ENCODE peak calls at places on chromosomes 5 and 9, in four cellular contexts. One of them, this sample, is unnamed.

GRCh38 chr9:136694163-136694864 is 7.1 kb upstream of the AGPAT2 start:
- DNase-seq in Kasumi-1: no peak
- DNase-seq in activated CD8-positive, alpha-beta memory T cell treated with anti-CD3 and anti-CD28 coated beads, Interleukin-2, amount 10 ng/mL, durations not matched to agents 7 days and 5 days: peak; percentile 63
- DNase-seq in NCI-H1694 treated with DMSO at 0.1 percent for 48 hours: no peak
- DNase-seq in this sample: no peak

GRCh38 chr5:123095694-123096120 is 6.7 kb downstream of the PRDM6 start:
- DNase-seq in NCI-H1694 treated with DMSO at 0.1 percent for 48 hours: no peak
- DNase-seq in activated CD8-positive, alpha-beta memory T cell treated with anti-CD3 and anti-CD28 coated beads, Interleukin-2, amount 10 ng/mL, durations not matched to agents 7 days and 5 days: no peak
- DNase-seq in Kasumi-1: no peak
- DNase-seq in this sample: no peak

GRCh38 chr9:79362100-79363081 is 209.4 kb upstream of the TLE4 start:
- DNase-seq in NCI-H1694 treated with DMSO at 0.1 percent for 48 hours: no peak
- DNase-seq in activated CD8-positive, alpha-beta memory T cell treated with anti-CD3 and anti-CD28 coated beads, Interleukin-2, amount 10 ng/mL, durations not matched to agents 7 days and 5 days: no peak
- DNase-seq in Kasumi-1: no peak
- DNase-seq in this sample: no peak

GRCh38 chr9:97237951-97238851 is 69.3 kb upstream of the CCDC180 start:
- DNase-seq in activated CD8-positive, alpha-beta memory T cell treated with anti-CD3 and anti-CD28 coated beads, Interleukin-2, amount 10 ng/mL, durations not matched to agents 7 days and 5 days: peak; percentile 92
- DNase-seq in NCI-H1694 treated with DMSO at 0.1 percent for 48 hours: peak; percentile 50
- DNase-seq in Kasumi-1: peak; percentile 86
- DNase-seq in this sample: peak; percentile 26

GRCh38 chr9:80797427-80797825 is 891.9 kb downstream of the TLE1 start:
- DNase-seq in Kasumi-1: no peak
- DNase-seq in NCI-H1694 treated with DMSO at 0.1 percent for 48 hours: no peak
- DNase-seq in activated CD8-positive, alpha-beta memory T cell treated with anti-CD3 and anti-CD28 coated beads, Interleukin-2, amount 10 ng/mL, durations not matched to agents 7 days and 5 days: no peak
- DNase-seq in this sample: peak; percentile 81

GRCh38 chr9:111037744-111038335 is 430 bp downstream of the LPAR1 start:
- DNase-seq in activated CD8-positive, alpha-beta memory T cell treated with anti-CD3 and anti-CD28 coated beads, Interleukin-2, amount 10 ng/mL, durations not matched to agents 7 days and 5 days: no peak
- DNase-seq in Kasumi-1: peak; percentile 57
- DNase-seq in NCI-H1694 treated with DMSO at 0.1 percent for 48 hours: no peak
- DNase-seq in this sample: no peak

GRCh38 chr9:25025156-25025555 is 479.5 kb upstream of the IZUMO3 start:
- DNase-seq in NCI-H1694 treated with DMSO at 0.1 percent for 48 hours: no peak
- DNase-seq in Kasumi-1: no peak
- DNase-seq in activated CD8-positive, alpha-beta memory T cell treated with anti-CD3 and anti-CD28 coated beads, Interleukin-2, amount 10 ng/mL, durations not matched to agents 7 days and 5 days: no peak
- DNase-seq in this sample: no peak

GRCh38 chr5:2861605-2862004 is 110.1 kb upstream of the IRX2 start:
- DNase-seq in Kasumi-1: no peak
- DNase-seq in activated CD8-positive, alpha-beta memory T cell treated with anti-CD3 and anti-CD28 coated beads, Interleukin-2, amount 10 ng/mL, durations not matched to agents 7 days and 5 days: no peak
- DNase-seq in NCI-H1694 treated with DMSO at 0.1 percent for 48 hours: no peak
- DNase-seq in this sample: no peak

GRCh38 chr9:27865031-27865438 is 291.8 kb upstream of the C9orf72 start:
- DNase-seq in activated CD8-positive, alpha-beta memory T cell treated with anti-CD3 and anti-CD28 coated beads, Interleukin-2, amount 10 ng/mL, durations not matched to agents 7 days and 5 days: no peak
- DNase-seq in Kasumi-1: no peak
- DNase-seq in NCI-H1694 treated with DMSO at 0.1 percent for 48 hours: no peak
- DNase-seq in this sample: no peak

GRCh38 chr5:111984044-111984443 is 227.1 kb upstream of the NREP start:
- DNase-seq in activated CD8-positive, alpha-beta memory T cell treated with anti-CD3 and anti-CD28 coated beads, Interleukin-2, amount 10 ng/mL, durations not matched to agents 7 days and 5 days: no peak
- DNase-seq in Kasumi-1: no peak
- DNase-seq in NCI-H1694 treated with DMSO at 0.1 percent for 48 hours: no peak
- DNase-seq in this sample: no peak

This sample was measured in DMS 273 treated with DMSO at 0.1 percent for 48 hours.